ENCODE peak calls at places on chromosomes 1 and 21, in six cellular contexts. V is left ventricle myocardium inferior, N is K562, O is heart right ventricle, A is ovary, E is heart left ventricle. K is an unnamed sample. For H3K4me1, the result is how much of the 10 kb centered on the place peaks cover.

GRCh38 chr1:7808253-7808844 is 24.3 kb downstream of the PER3 start:
- DNase-seq in V (no peak), N (peak), O (no peak), A (no peak), E (no peak), K (no peak)

GRCh38 chr21:9763306-9763705 is 758.1 kb upstream of the TPTE start:
- DNase-seq in V (no peak), N (no peak), O (no peak), A (no peak), E (no peak), K (no peak)

GRCh38 chr1:202213361-202214088 is 19.9 kb downstream of the LGR6 start:
- DNase-seq in V (no peak), N (peak), O (no peak), A (no peak), E (no peak), K (no peak)

GRCh38 chr1:41687007-41687406 is 202.5 kb upstream of the EDN2 start:
- DNase-seq in V (no peak), N (no peak), O (no peak), A (no peak), E (no peak), K (no peak)

GRCh38 chr1:29465755-29466154 is 229.4 kb downstream of the PTPRU start:
- DNase-seq in V (no peak), N (peak), O (no peak), A (no peak), E (no peak), K (no peak)

GRCh38 chr1:46613661-46614603 is 2.7 kb downstream of the MOB3C start:
- DNase-seq in V (peak), N (peak), O (peak), A (peak), E (peak), K (peak)

GRCh38 chr1:205241366-205242030 is 13.8 kb downstream of the TMCC2 start:
- DNase-seq in V (no peak), N (no peak), O (no peak), A (no peak), E (no peak), K (no peak)

GRCh38 chr1:214362188-214362882 is 81.4 kb downstream of the SMYD2 start:
- DNase-seq in V (no peak), N (no peak), O (peak), A (no peak), E (peak), K (peak)

GRCh38 chr1:198056255-198056654 is 100.5 kb upstream of the NEK7 start:
- DNase-seq in V (no peak), N (no peak), O (no peak), A (no peak), E (no peak), K (no peak)

GRCh38 chr1:88685239-88685604 is 1.1 kb downstream of the PKN2 start:
- DNase-seq in V (no peak), N (no peak), O (no peak), A (no peak), E (no peak), K (no peak)

GRCh38 chr1:1120096-1120495 is 4.2 kb upstream of the C1orf159 start:
- DNase-seq in V (peak), N (no peak), O (no peak), A (no peak), E (peak), K (no peak)

GRCh38 chr1:192530254-192530653 is 45.3 kb upstream of the RGS1 start:
- DNase-seq in V (no peak), N (no peak), O (no peak), A (no peak), E (no peak), K (no peak)

GRCh38 chr1:229318056-229318455 is 24.8 kb downstream of the CCSAP start:
- DNase-seq in V (no peak), N (no peak), O (no peak), A (no peak), E (no peak), K (no peak)

GRCh38 chr1:53362270-53362669 is 34.4 kb upstream of the LRP8 start:
- DNase-seq in V (no peak), N (no peak), O (no peak), A (no peak), E (no peak), K (no peak)

GRCh38 chr1:27821761-27822315 is 8.7 kb upstream of the PPP1R8 start:
- DNase-seq in V (no peak), N (no peak), O (no peak), A (no peak), E (no peak), K (no peak)

GRCh38 chr21:45031231-45032191 is 42.9 kb upstream of the ADARB1 start:
- DNase-seq in V (no peak), N (no peak), O (no peak), A (no peak), E (no peak), K (no peak)

GRCh38 chr1:72224506-72224905 is 57.8 kb downstream of the NEGR1 start:
- DNase-seq in V (no peak), N (no peak), O (no peak), A (no peak), E (no peak), K (no peak)

GRCh38 chr1:22330763-22331119 is 120.9 kb upstream of the ZBTB40 start:
- DNase-seq in V (no peak), N (no peak), O (no peak), A (no peak), E (no peak), K (no peak)

GRCh38 chr21:45999581-46000181 is 18.1 kb downstream of the COL6A1 start:
- DNase-seq in V (peak), N (no peak), O (peak), A (no peak), E (no peak), K (no peak)

DNA sequence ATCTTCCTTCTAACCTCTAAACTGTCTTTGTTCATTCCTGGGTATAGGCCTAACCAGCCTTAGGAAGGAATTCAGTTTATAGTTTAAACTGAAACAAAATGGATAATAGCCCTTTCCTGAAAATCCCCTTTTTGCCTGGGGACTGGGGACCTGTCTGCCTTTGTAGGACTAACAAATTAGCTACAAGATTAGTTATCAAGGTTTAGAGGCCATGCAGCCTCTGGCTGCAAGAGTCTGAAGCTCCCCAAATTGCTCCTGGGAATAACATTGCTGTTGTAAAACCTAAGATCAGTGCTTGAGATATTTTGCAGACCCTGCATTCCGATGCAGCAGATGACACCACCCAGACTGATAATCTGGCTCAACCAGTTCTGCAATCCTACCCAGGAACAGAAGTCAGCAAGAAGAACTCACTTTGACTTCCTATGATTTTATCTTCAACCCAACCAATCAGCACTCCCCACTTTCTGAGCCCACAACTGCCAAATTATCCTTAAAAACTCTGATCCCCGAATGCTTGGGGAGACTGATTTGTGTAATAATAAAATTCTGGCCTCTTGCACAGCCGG is 96.6 kb upstream of the ETV3 start:
- DNase-seq in V (no peak), N (no peak), O (no peak), A (no peak), E (no peak), K (no peak)
- H3K27ac ChIP-seq in V (no peak), N (no peak), O (no peak), A (no peak), E (no peak), K (no peak)

DNA sequence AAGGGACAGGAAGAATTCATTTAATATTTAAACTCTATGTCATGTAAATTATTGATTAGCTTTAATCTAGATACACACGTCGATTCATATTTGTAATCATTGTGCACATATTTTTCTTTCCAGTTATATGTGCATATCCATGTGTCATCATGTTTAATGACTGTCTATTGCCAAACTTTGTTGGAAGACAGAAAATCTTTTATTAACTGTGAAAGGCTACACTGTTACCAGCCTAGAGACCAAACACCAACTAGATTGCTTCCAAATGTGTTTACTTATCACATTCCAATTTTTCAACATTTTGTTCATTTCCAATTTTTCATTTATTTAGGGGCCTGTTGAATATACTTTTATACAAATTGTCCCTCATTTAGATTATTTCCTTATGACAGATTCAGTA is 43.2 kb upstream of the CACHD1 start:
- DNase-seq in V (no peak), N (no peak), O (no peak), A (no peak), E (no peak), K (no peak)
- H3K4me1 ChIP-seq in V (under half), N (under half), O (under half), A (under half), E (under half), K (under half)

GRCh38 chr1:114671939-114672275 is 2.1 kb upstream of the DENND2C start:
- DNase-seq in V (no peak), N (no peak), O (no peak), A (no peak), E (no peak), K (no peak)

GRCh38 chr1:114668784-114669561 is 876 bp downstream of the DENND2C start:
- DNase-seq in V (no peak), N (no peak), O (no peak), A (no peak), E (no peak), K (no peak)

GRCh38 chr1:114669562-114670082 is at the start of gene DENND2C:
- DNase-seq in V (no peak), N (no peak), O (no peak), A (no peak), E (no peak), K (peak)

GRCh38 chr1:114670083-114671010 is 498 bp upstream of the DENND2C start:
- DNase-seq in V (peak), N (peak), O (peak), A (peak), E (peak), K (peak)

DNA sequence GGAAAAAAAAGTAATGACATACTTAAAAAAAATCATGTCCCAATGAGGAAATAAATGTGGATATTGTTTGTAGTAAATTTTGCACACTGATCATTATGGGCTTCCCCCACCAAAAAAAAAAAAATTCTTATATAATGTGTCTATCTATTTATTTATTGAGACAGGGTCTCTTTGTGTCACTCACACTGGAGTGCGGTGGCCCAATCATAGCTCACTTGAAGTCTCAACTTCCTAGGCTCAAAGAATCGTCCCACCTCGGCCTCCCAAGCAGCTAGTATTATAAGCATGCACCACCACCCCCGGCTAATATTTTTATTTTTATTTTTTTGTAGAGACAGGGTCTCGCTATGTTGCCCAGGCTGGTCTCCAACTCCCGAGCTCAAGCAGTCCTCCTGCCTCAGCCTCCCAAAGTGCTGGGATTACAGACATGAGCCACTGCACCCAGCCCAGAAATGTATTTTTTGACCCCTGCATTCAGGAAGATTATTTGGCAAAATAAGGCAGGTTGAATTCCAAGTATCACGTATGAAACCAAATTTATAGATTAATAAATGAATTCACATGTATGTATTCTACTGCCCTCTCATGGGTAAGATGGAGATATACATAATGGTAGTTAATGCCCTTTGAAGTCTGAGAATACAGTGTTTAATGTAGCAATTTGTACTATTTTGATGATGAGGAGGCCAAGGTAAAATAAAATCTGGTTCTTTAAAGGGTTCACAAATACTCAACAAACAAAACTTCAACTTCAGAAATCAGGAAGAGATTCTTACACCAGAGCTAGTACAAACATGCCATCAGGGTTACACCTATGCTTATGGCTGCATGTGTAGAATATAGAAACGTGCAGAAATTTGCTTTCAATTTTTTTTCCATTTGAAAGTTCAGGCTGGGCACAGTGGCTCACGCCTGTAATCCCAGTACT is 1.4 kb upstream of the DENND2C start:
- DNase-seq in V (no peak), N (no peak), O (no peak), A (no peak), E (no peak), K (no peak)
- TF ChIP-seq CTCF in V (peak), N (peak), O (peak), A (no peak), E (no peak), K (peak)

DNA sequence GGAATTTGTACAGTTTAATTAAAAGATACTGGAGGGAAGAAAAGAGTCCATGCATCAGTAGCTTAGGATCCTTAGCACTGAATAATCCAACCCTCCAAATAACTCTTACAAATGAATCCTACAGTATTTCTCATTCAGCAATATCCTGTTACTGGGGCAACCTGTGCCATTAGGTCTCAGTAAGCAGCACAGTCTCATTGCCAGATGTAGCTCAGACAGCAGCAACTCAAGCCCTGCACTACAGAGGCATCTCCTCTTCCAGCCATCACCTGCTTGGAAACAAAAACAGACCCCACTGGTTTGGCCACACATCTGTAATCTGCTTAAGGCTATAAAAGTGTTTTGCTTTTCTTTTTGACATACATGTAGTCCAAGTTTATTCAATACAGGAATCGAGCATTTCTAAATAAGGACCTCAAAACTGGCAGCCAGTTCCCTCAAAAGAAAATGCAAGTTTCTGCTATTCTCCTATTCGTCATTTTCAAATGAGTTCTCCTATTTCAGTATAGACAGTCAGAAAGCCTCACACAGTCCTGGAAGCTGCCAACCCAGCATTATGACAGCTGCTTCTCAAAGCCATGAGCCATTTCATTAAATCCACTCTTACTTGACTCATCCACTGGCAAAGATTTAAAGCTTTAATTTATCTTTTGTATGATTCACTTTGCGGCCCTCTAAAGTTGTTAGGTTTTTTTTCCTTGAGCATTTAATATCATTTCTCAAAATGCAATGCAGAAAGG is 129.0 kb downstream of the APP start:
- DNase-seq in V (no peak), N (no peak), O (no peak), A (no peak), E (no peak), K (no peak)
- H3K27ac ChIP-seq in V (no peak), N (no peak), O (no peak), A (peak), E (no peak), K (no peak)

DNA sequence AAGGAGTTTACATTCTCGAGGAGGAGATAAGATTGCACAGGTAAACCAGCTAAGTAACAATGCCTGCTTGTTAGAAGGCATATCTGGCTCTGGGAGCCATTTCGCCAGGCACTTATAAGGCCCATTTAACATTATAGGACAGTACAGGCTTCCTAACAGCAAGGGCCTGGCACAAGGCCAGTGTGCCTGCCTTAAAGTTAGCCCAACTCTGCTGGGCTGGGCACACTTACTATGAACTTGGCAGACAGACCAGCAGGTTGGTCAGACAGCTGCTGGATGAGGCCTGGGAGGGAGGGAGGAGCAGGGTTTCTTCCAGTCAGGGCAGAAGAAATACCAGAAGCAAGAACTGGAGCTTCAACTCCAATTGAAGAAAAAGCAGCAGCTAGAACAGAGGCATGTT is 4.7 kb downstream of the CACHD1 start:
- DNase-seq in V (peak), N (no peak), O (peak), A (peak), E (peak), K (no peak)
- H3K4me1 ChIP-seq in V (half or more), N (under half), O (under half), A (under half), E (under half), K (half or more)

DNA sequence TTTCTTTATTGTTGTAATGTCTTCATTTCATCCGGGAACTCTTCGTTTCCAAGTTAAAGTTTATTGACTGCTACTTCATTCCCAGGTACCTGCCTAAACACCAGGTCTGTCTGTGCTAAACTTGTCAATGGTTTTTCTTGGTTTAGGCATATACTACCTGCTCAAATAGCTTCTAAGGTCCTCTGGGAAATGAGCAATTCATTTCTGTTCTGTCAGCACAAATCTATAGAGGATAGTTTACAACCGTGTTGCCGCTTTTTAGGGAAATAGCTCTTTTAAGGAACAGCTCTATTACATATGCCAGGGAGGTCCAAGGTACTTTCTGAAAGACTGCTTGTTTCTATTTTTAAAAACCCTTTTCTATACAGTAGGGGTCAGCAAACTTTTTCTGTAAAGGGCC is 222.8 kb upstream of the PTBP2 start:
- DNase-seq in V (no peak), N (no peak), O (no peak), A (no peak), E (no peak), K (no peak)
- TF ChIP-seq CTCF in V (no peak), N (no peak), O (no peak), A (no peak), E (no peak), K (no peak)

GRCh38 chr1:35441926-35442579 is 115.2 kb downstream of the KIAA0319L start:
- DNase-seq in V (no peak), N (no peak), O (no peak), A (no peak), E (no peak), K (no peak)
- H3K27ac ChIP-seq in V (no peak), N (no peak), O (no peak), A (no peak), E (no peak), K (no peak)

GRCh38 chr1:66395202-66396061 is 138.5 kb upstream of the SGIP1 start:
- DNase-seq in V (no peak), N (no peak), O (no peak), A (no peak), E (peak), K (no peak)

GRCh38 chr1:66397192-66397591 is 136.8 kb upstream of the SGIP1 start:
- DNase-seq in V (no peak), N (no peak), O (no peak), A (no peak), E (no peak), K (no peak)

GRCh38 chr1:66393586-66394334 is 140.2 kb upstream of the SGIP1 start:
- DNase-seq in V (no peak), N (no peak), O (no peak), A (no peak), E (no peak), K (no peak)

GRCh38 chr1:66396212-66396890 is 137.6 kb upstream of the SGIP1 start:
- DNase-seq in V (no peak), N (no peak), O (no peak), A (no peak), E (no peak), K (no peak)

DNA sequence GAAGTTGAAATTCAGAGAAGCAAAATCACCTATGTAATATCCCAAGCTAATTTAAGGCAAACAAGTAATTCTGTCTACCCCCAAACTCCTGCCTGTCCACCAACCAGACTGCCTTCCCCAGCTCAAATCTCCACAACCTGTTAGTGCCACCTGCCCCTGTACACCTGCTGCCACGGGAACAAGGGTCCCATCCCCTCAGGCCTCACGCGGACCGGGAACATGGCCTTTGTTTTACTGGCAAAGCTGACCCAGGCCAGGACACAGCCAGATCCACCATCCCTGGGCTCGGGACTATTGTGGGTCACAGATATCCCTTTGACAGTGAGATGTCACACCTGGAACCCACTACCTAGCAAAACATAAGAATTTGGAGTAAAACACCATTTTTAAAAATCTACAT is 139.3 kb upstream of the SGIP1 start:
- DNase-seq in V (no peak), N (no peak), O (no peak), A (no peak), E (no peak), K (no peak)
- H3K4me1 ChIP-seq in V (under half), N (under half), O (under half), A (under half), E (under half), K (under half)

K was measured in right atrium auricular region.